ENCODE peak calls at places on chromosomes 12 and 14, in eight cellular contexts. Q, I, F, K, P, O, W and Z are unnamed samples.

GRCh38 chr12:25943940-25944339 is 14.5 kb upstream of the RASSF8 start:
- DNase-seq in Q (no peak), W (no peak), K (no peak), F (no peak), I (no peak), P (no peak), O (no peak), Z (no peak)

GRCh38 chr12:123034022-123034541 is 53.6 kb downstream of the ARL6IP4 start:
- DNase-seq in O (no peak), F (no peak), K (no peak), P (no peak), I (peak), Q (no peak), W (no peak), Z (no peak)

GRCh38 chr14:102415671-102416070 is 52.9 kb downstream of the TECPR2 start:
- DNase-seq in F (no peak), P (no peak), K (no peak), Q (no peak), O (no peak), W (no peak), I (no peak), Z (no peak)

GRCh38 chr14:77302926-77303325 is 17.8 kb downstream of the POMT2 start:
- DNase-seq in Q (no peak), K (no peak), O (peak), F (peak), P (no peak), W (no peak), I (no peak), Z (peak)

GRCh38 chr12:89345830-89346740 is 6.2 kb downstream of the DUSP6 start:
- DNase-seq in O (peak), I (no peak), W (no peak), K (peak), F (peak), Q (peak), P (no peak), Z (peak)

GRCh38 chr14:79011091-79011919 is 841.1 kb downstream of the NRXN3 start:
- DNase-seq in W (peak), I (no peak), Q (no peak), F (peak), O (peak), P (peak), K (no peak), Z (peak)

GRCh38 chr12:76117067-76117691 is 32.7 kb upstream of the NAP1L1 start:
- DNase-seq in K (no peak), I (no peak), F (no peak), Q (no peak), P (no peak), W (no peak), O (no peak), Z (no peak)

GRCh38 chr14:103121846-103122577 is 1.2 kb upstream of the TNFAIP2 start:
- DNase-seq in K (no peak), O (peak), P (no peak), F (peak), W (peak), I (peak), Q (peak), Z (peak)

GRCh38 chr14:105999361-106000028 is 473.1 kb downstream of the TMEM121 start:
- DNase-seq in K (peak), I (no peak), W (no peak), P (no peak), Q (no peak), F (no peak), O (peak), Z (peak)

GRCh38 chr12:47307680-47308399 is 228.1 kb upstream of the AMIGO2 start:
- DNase-seq in O (peak), K (no peak), I (no peak), F (peak), Q (peak), P (peak), W (peak), Z (peak)

GRCh38 chr12:88946377-88946997 is 366.2 kb upstream of the KITLG start:
- DNase-seq in K (no peak), P (no peak), W (peak), O (peak), I (no peak), Q (no peak), F (peak), Z (no peak)

GRCh38 chr12:25829192-25829591 is 129.3 kb upstream of the RASSF8 start:
- DNase-seq in W (peak), O (peak), F (peak), K (no peak), Q (no peak), I (no peak), P (peak), Z (peak)

GRCh38 chr12:21296751-21297406 is 37.8 kb downstream of the SLCO1A2 start:
- DNase-seq in P (no peak), Q (no peak), F (peak), W (peak), O (peak), I (no peak), K (peak), Z (peak)

GRCh38 chr12:116665666-116666304 is 72.1 kb downstream of the SPRING1 start:
- DNase-seq in W (no peak), P (no peak), I (no peak), O (no peak), Q (no peak), K (no peak), F (no peak), Z (no peak)

GRCh38 chr12:42482820-42483533 is 106.6 kb downstream of the PRICKLE1 start:
- DNase-seq in P (no peak), Q (peak), W (no peak), I (peak), K (peak), O (peak), F (peak), Z (peak)
- TF ChIP-seq CTCF in P (peak), Q (peak), W (peak), I (peak), K (peak), O (peak), F (peak), Z (peak)

GRCh38 chr14:101103321-101103901 is 199.9 kb upstream of the RTL1 start:
- DNase-seq in W (no peak), Q (peak), K (no peak), O (no peak), P (no peak), F (no peak), I (peak), Z (no peak)
- TF ChIP-seq CTCF in W (no peak), Q (no peak), K (no peak), O (no peak), P (no peak), F (no peak), I (no peak), Z (no peak)

GRCh38 chr14:20247651-20248246 is 8.7 kb downstream of the OR11H4 start:
- DNase-seq in F (no peak), O (peak), W (no peak), I (no peak), K (no peak), Q (no peak), P (no peak), Z (peak)
- TF ChIP-seq CTCF in F (no peak), O (no peak), W (no peak), I (no peak), K (no peak), Q (no peak), P (no peak), Z (no peak)

DNA sequence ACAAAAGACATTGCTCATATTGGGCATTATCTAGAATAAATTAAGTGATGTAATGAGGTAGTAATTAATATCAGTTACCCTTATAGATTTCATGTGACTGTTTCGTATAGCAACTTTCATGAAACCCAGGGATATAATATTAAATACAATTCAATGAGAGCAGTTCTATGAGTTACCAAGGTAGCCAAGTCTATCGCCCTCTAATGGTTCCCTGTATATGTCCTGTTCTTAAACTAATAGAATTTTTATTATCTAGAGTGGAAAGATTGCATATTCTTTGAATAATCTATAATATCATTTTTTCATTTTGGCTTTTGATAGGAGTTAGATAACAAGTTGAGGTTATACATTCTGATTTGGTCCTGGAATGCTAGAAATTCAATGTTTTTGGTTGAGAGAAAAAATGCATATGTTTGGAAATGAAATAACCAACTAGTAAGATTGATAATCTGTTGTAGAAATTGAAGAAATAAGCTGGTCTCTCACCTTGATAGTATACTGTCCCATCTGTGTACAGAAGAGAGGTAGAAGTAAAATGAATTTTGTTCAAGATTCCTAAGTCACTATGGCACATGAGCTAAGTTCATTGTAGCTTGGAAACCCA is 59.7 kb downstream of the SCFD1 start:
- DNase-seq in Q (no peak), F (peak), I (no peak), W (no peak), O (peak), K (no peak), P (no peak), Z (no peak)
- TF ChIP-seq CTCF in Q (no peak), F (peak), I (no peak), W (peak), O (peak), K (peak), P (peak), Z (peak)

GRCh38 chr14:81302613-81303012 is 81.9 kb upstream of the GTF2A1 start:
- DNase-seq in F (no peak), Q (no peak), O (no peak), W (no peak), K (no peak), P (no peak), I (no peak), Z (peak)
- TF ChIP-seq CTCF in F (no peak), Q (no peak), O (no peak), W (no peak), K (peak), P (no peak), I (no peak), Z (no peak)

DNA sequence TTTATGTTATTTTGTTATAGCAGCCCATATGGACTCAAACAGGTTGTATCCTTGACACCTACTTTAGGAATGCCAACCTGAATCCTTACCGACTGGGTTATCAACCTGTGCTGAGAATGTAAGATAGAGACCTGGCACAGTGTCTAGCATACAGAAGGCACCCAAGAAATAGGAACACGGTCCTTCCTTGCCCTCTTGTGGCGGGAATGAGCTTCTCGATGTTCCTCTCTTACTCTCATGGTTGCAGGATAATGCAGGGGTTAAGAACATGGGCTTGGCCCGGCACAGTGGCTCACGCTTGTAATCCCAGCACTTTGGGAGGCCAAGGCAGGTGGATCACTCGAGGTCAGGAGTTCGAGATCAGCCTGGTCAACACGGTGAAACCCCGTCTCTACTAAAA is 6.5 kb downstream of the C12orf43 start:
- DNase-seq in I (no peak), P (no peak), O (peak), F (peak), K (peak), Q (no peak), W (peak), Z (peak)
- TF ChIP-seq CTCF in I (no peak), P (peak), O (peak), F (peak), K (peak), Q (no peak), W (peak), Z (peak)

GRCh38 chr12:55659486-55660385 is 23.0 kb downstream of the OR10P1 start:
- DNase-seq in W (no peak), O (peak), P (no peak), K (no peak), F (peak), I (peak), Q (no peak), Z (peak)
- TF ChIP-seq CTCF in W (peak), O (peak), P (peak), K (peak), F (peak), I (peak), Q (no peak), Z (peak)

GRCh38 chr12:52696588-52696987 is 6.7 kb downstream of the KRT77 start:
- DNase-seq in F (no peak), I (no peak), O (no peak), W (no peak), K (no peak), P (no peak), Q (no peak), Z (no peak)

GRCh38 chr12:52695039-52695438 is 8.3 kb downstream of the KRT77 start:
- DNase-seq in W (no peak), K (no peak), Q (no peak), P (no peak), O (no peak), I (no peak), F (no peak), Z (no peak)

GRCh38 chr12:52698634-52699340 is 4.5 kb downstream of the KRT77 start:
- DNase-seq in O (no peak), K (no peak), I (no peak), W (no peak), P (no peak), F (no peak), Q (no peak), Z (no peak)

GRCh38 chr12:52699373-52699772 is 4.0 kb downstream of the KRT77 start:
- DNase-seq in F (no peak), W (no peak), I (no peak), K (no peak), O (no peak), P (no peak), Q (no peak), Z (no peak)

GRCh38 chr12:52697058-52697582 is 6.2 kb downstream of the KRT77 start:
- DNase-seq in F (no peak), P (no peak), I (no peak), W (no peak), O (no peak), Q (no peak), K (no peak), Z (no peak)
- TF ChIP-seq CTCF in F (no peak), P (no peak), I (no peak), W (no peak), O (no peak), Q (no peak), K (no peak), Z (no peak)

GRCh38 chr14:38079886-38080285 is 127.8 kb upstream of the SSTR1 start:
- DNase-seq in F (no peak), Q (no peak), I (no peak), W (no peak), P (no peak), K (no peak), O (no peak), Z (no peak)
- TF ChIP-seq CTCF in F (no peak), Q (no peak), I (no peak), W (no peak), P (no peak), K (no peak), O (no peak), Z (no peak)